ENCODE peak calls at places on chromosomes 11 and 22, in seven cellular contexts. E is stimulated activated CD4-positive, alpha-beta T cell treated with anti-CD3 and anti-CD28 coated beads, Interleukin-1b, Interleukin-23, amount 100 ng/mL, for 24 hours; X is GF-D8; R is effector CD4-positive, alpha-beta T cell; T is AG08396; B is MM.1S; N is HEK293T. S is an unnamed sample.

GRCh38 chr11:28701760-28702449 is 593.7 kb downstream of the METTL15 start:
- DNase-seq in E (no peak), T (no peak), B (no peak), X (no peak), N (no peak), R (no peak), S (peak; percentile 90)

GRCh38 chr11:134541951-134542350 is 129.9 kb upstream of the B3GAT1 start:
- DNase-seq in B (no peak), X (no peak), E (no peak), R (no peak), T (no peak), N (no peak), S (no peak)

GRCh38 chr11:47797633-47798032 is 30.5 kb upstream of the FNBP4 start:
- DNase-seq in N (no peak), E (peak; percentile 20), T (peak; percentile 9), R (no peak), B (no peak), X (no peak), S (no peak)

GRCh38 chr22:39514373-39514973 is 5.9 kb upstream of the ATF4 start:
- DNase-seq in T (peak; percentile 59), B (no peak), R (no peak), N (peak; percentile 47), X (no peak), E (no peak), S (no peak)

GRCh38 chr11:31827458-31828206 is 16.5 kb upstream of the PAX6 start:
- DNase-seq in N (no peak), B (no peak), T (peak; percentile 56), R (no peak), E (no peak), X (no peak), S (no peak)

GRCh38 chr11:65653229-65654225 is 9.2 kb downstream of the RELA start:
- DNase-seq in T (peak; percentile 45), E (no peak), R (no peak), N (no peak), X (no peak), B (no peak), S (no peak)

GRCh38 chr22:22855617-22856308 is 31.9 kb upstream of the IGLL5 start:
- DNase-seq in N (peak; percentile 67), B (peak; percentile 37), R (no peak), E (no peak), X (no peak), T (no peak), S (no peak)

GRCh38 chr11:103924166-103925013 is 112.0 kb upstream of the DDI1 start:
- DNase-seq in T (no peak), N (no peak), E (no peak), X (no peak), R (no peak), B (peak; percentile 61), S (no peak)

GRCh38 chr11:13052130-13052541 is 43.0 kb downstream of the RASSF10 start:
- DNase-seq in X (no peak), T (no peak), E (no peak), B (no peak), R (no peak), N (no peak), S (no peak)

GRCh38 chr11:77073328-77074001 is 6.7 kb downstream of the CAPN5 start:
- DNase-seq in E (no peak), N (no peak), R (no peak), T (peak; percentile 95), X (no peak), B (no peak), S (peak; percentile 78)

GRCh38 chr11:60376601-60377000 is 1.7 kb upstream of the MS4A7 start:
- DNase-seq in R (no peak), E (no peak), T (no peak), X (no peak), N (no peak), B (no peak), S (no peak)

GRCh38 chr11:75199412-75199955 is 41.1 kb upstream of the TPBGL start:
- DNase-seq in B (no peak), N (no peak), E (no peak), R (no peak), T (no peak), X (no peak), S (no peak)

GRCh38 chr11:65932558-65932919 is 12.7 kb upstream of the TSGA10IP start:
- DNase-seq in T (no peak), R (no peak), B (no peak), X (no peak), N (peak; percentile 57), E (no peak), S (no peak)

GRCh38 chr11:32034149-32034548 is 56.7 kb upstream of the RCN1 start:
- DNase-seq in T (peak; percentile 77), R (no peak), B (no peak), X (no peak), E (no peak), N (no peak), S (peak; percentile 99)

GRCh38 chr11:85765835-85766234 is 45.1 kb downstream of the SYTL2 start:
- DNase-seq in X (no peak), T (no peak), R (no peak), B (no peak), E (no peak), N (no peak), S (no peak)

GRCh38 chr11:92841719-92842118 is 127.7 kb upstream of the MTNR1B start:
- DNase-seq in E (no peak), B (no peak), T (no peak), R (no peak), X (no peak), N (no peak), S (no peak)